ENCODE peak calls at places on chromosome 2, in six cellular contexts. One of them, this sample, is unnamed.

GRCh38 chr2:158816797-158817196 is 21.7 kb downstream of the DAPL1 start:
- DNase-seq in naive B cell: no peak
- DNase-seq in astrocyte: no peak
- DNase-seq in gastrocnemius medialis: no peak
- DNase-seq in posterior cingulate gyrus: no peak
- DNase-seq in CD14-positive monocyte: no peak
- DNase-seq in this sample: no peak

GRCh38 chr2:196985524-196986183 is 59.1 kb upstream of the PGAP1 start:
- DNase-seq in astrocyte: no peak
- DNase-seq in posterior cingulate gyrus: no peak
- DNase-seq in CD14-positive monocyte: no peak
- DNase-seq in naive B cell: no peak
- DNase-seq in gastrocnemius medialis: no peak
- DNase-seq in this sample: no peak

GRCh38 chr2:12452211-12452610 is 264.5 kb upstream of the TRIB2 start:
- DNase-seq in CD14-positive monocyte: peak; percentile 61
- DNase-seq in posterior cingulate gyrus: no peak
- DNase-seq in gastrocnemius medialis: peak; percentile 30
- DNase-seq in astrocyte: peak; percentile 56
- DNase-seq in naive B cell: no peak
- DNase-seq in this sample: no peak

GRCh38 chr2:128315829-128316776 is 2.6 kb downstream of the HS6ST1 start:
- DNase-seq in CD14-positive monocyte: peak; percentile 34
- DNase-seq in naive B cell: no peak
- DNase-seq in gastrocnemius medialis: no peak
- DNase-seq in astrocyte: peak; percentile 38
- DNase-seq in posterior cingulate gyrus: no peak
- DNase-seq in this sample: no peak

GRCh38 chr2:29628882-29629281 is 292.5 kb downstream of the ALK start:
- DNase-seq in gastrocnemius medialis: no peak
- DNase-seq in naive B cell: no peak
- DNase-seq in CD14-positive monocyte: no peak
- DNase-seq in posterior cingulate gyrus: no peak
- DNase-seq in astrocyte: peak; percentile 16
- DNase-seq in this sample: no peak

GRCh38 chr2:45890819-45891218 is 239.3 kb downstream of the PRKCE start:
- DNase-seq in posterior cingulate gyrus: no peak
- DNase-seq in naive B cell: peak; percentile 57
- DNase-seq in CD14-positive monocyte: no peak
- DNase-seq in gastrocnemius medialis: no peak
- DNase-seq in astrocyte: no peak
- DNase-seq in this sample: peak; percentile 5

GRCh38 chr2:120866483-120867140 is 130.9 kb downstream of the GLI2 start:
- DNase-seq in posterior cingulate gyrus: no peak
- DNase-seq in CD14-positive monocyte: no peak
- DNase-seq in astrocyte: no peak
- DNase-seq in naive B cell: no peak
- DNase-seq in gastrocnemius medialis: no peak
- DNase-seq in this sample: no peak

GRCh38 chr2:161223139-161223732 is 63.0 kb downstream of the TANK start:
- DNase-seq in naive B cell: peak; percentile 32
- DNase-seq in posterior cingulate gyrus: no peak
- DNase-seq in astrocyte: no peak
- DNase-seq in gastrocnemius medialis: no peak
- DNase-seq in CD14-positive monocyte: no peak
- DNase-seq in this sample: no peak

GRCh38 chr2:46284812-46285211 is 12.4 kb upstream of the EPAS1 start:
- DNase-seq in astrocyte: no peak
- DNase-seq in posterior cingulate gyrus: no peak
- DNase-seq in naive B cell: no peak
- DNase-seq in gastrocnemius medialis: no peak
- DNase-seq in CD14-positive monocyte: no peak
- DNase-seq in this sample: no peak

GRCh38 chr2:38600242-38600891 is 2.4 kb downstream of the HNRNPLL start:
- DNase-seq in posterior cingulate gyrus: no peak
- DNase-seq in naive B cell: no peak
- DNase-seq in CD14-positive monocyte: no peak
- DNase-seq in gastrocnemius medialis: no peak
- DNase-seq in astrocyte: no peak
- DNase-seq in this sample: no peak

GRCh38 chr2:31113765-31114164 is 24.5 kb downstream of the GALNT14 start:
- DNase-seq in naive B cell: no peak
- DNase-seq in CD14-positive monocyte: no peak
- DNase-seq in posterior cingulate gyrus: no peak
- DNase-seq in astrocyte: no peak
- DNase-seq in gastrocnemius medialis: no peak
- DNase-seq in this sample: no peak

GRCh38 chr2:215693269-215693998 is 257.6 kb upstream of the FN1 start:
- DNase-seq in naive B cell: no peak
- DNase-seq in posterior cingulate gyrus: no peak
- DNase-seq in astrocyte: peak; percentile 94
- DNase-seq in gastrocnemius medialis: no peak
- DNase-seq in CD14-positive monocyte: no peak
- DNase-seq in this sample: no peak

GRCh38 chr2:113390133-113390849 is 47.2 kb upstream of the ZNG1B start:
- DNase-seq in posterior cingulate gyrus: no peak
- DNase-seq in CD14-positive monocyte: peak; percentile 68
- DNase-seq in astrocyte: peak; percentile 54
- DNase-seq in naive B cell: peak; percentile 88
- DNase-seq in gastrocnemius medialis: no peak
- DNase-seq in this sample: peak; percentile 88

GRCh38 chr2:238105506-238106338 is 5.6 kb downstream of the ESPNL start:
- DNase-seq in posterior cingulate gyrus: peak; percentile 27
- DNase-seq in CD14-positive monocyte: peak; percentile 33
- DNase-seq in gastrocnemius medialis: no peak
- DNase-seq in astrocyte: no peak
- DNase-seq in naive B cell: no peak
- DNase-seq in this sample: no peak

GRCh38 chr2:98087447-98088065 is 589 bp downstream of the VWA3B start:
- DNase-seq in posterior cingulate gyrus: no peak
- DNase-seq in naive B cell: no peak
- DNase-seq in astrocyte: no peak
- DNase-seq in CD14-positive monocyte: no peak
- DNase-seq in gastrocnemius medialis: no peak
- DNase-seq in this sample: no peak

GRCh38 chr2:6109801-6110200 is 417.6 kb downstream of the SOX11 start:
- DNase-seq in astrocyte: no peak
- DNase-seq in naive B cell: no peak
- DNase-seq in posterior cingulate gyrus: no peak
- DNase-seq in gastrocnemius medialis: no peak
- DNase-seq in CD14-positive monocyte: no peak
- DNase-seq in this sample: no peak

GRCh38 chr2:25378731-25379490 is 37.2 kb upstream of the DNMT3A start:
- DNase-seq in CD14-positive monocyte: no peak
- DNase-seq in naive B cell: no peak
- DNase-seq in astrocyte: peak; percentile 52
- DNase-seq in gastrocnemius medialis: no peak
- DNase-seq in posterior cingulate gyrus: no peak
- DNase-seq in this sample: no peak

GRCh38 chr2:204545861-204546773 is 842 bp downstream of the PARD3B start:
- DNase-seq in posterior cingulate gyrus: no peak
- DNase-seq in astrocyte: no peak
- DNase-seq in naive B cell: no peak
- DNase-seq in CD14-positive monocyte: no peak
- DNase-seq in gastrocnemius medialis: no peak
- DNase-seq in this sample: no peak

GRCh38 chr2:41194235-41194634 is 742.3 kb upstream of the SLC8A1 start:
- DNase-seq in astrocyte: peak; percentile 72
- DNase-seq in posterior cingulate gyrus: no peak
- DNase-seq in naive B cell: no peak
- DNase-seq in gastrocnemius medialis: no peak
- DNase-seq in CD14-positive monocyte: no peak
- DNase-seq in this sample: no peak

GRCh38 chr2:130963849-130964793 is 127.4 kb downstream of the ARHGEF4 start:
- DNase-seq in CD14-positive monocyte: no peak
- DNase-seq in astrocyte: peak; percentile 10
- DNase-seq in naive B cell: no peak
- DNase-seq in posterior cingulate gyrus: peak; percentile 56
- DNase-seq in gastrocnemius medialis: no peak
- DNase-seq in this sample: no peak

GRCh38 chr2:224884188-224884587 is 158.1 kb downstream of the DOCK10 start:
- DNase-seq in posterior cingulate gyrus: no peak
- DNase-seq in CD14-positive monocyte: peak; percentile 68
- DNase-seq in astrocyte: peak; percentile 31
- DNase-seq in naive B cell: no peak
- DNase-seq in gastrocnemius medialis: no peak
- DNase-seq in this sample: no peak

GRCh38 chr2:231482806-231483391 is 18.6 kb upstream of the NCL start:
- DNase-seq in CD14-positive monocyte: peak; percentile 64
- DNase-seq in naive B cell: peak; percentile 66
- DNase-seq in gastrocnemius medialis: peak; percentile 46
- DNase-seq in posterior cingulate gyrus: peak; percentile 62
- DNase-seq in astrocyte: no peak
- DNase-seq in this sample: peak; percentile 61

This sample was measured in CD4-positive, CD25-positive, alpha-beta regulatory T cell.